ENCODE peak calls at places on chromosomes 11 and 22, in ten cellular contexts. One of them, this sample, is unnamed.

GRCh38 chr11:128904872-128905344 is 13.8 kb downstream of the KCNJ5 start:
- DNase-seq in midbrain: no peak
- DNase-seq in neural crest cell: no peak
- DNase-seq in M059J: peak; percentile 80
- DNase-seq in heart right ventricle: no peak
- DNase-seq in psoas muscle: peak; percentile 32
- DNase-seq in stimulated activated naive CD8-positive, alpha-beta T cell treated with anti-CD3 and anti-CD28 coated beads, Interleukin-15, amount 100 ng/mL, for 72 hours: no peak
- DNase-seq in T-cell: no peak
- DNase-seq in NCI-H526 treated with DMSO at 0.1 percent for 48 hours: peak; percentile 95
- DNase-seq in mesendoderm: peak; percentile 32
- DNase-seq in this sample: no peak

GRCh38 chr11:66744485-66745355 is 15.7 kb upstream of the SPTBN2 start:
- DNase-seq in midbrain: peak; percentile 74
- DNase-seq in neural crest cell: peak; percentile 80
- DNase-seq in M059J: peak; percentile 83
- DNase-seq in heart right ventricle: peak; percentile 76
- DNase-seq in psoas muscle: peak; percentile 85
- DNase-seq in stimulated activated naive CD8-positive, alpha-beta T cell treated with anti-CD3 and anti-CD28 coated beads, Interleukin-15, amount 100 ng/mL, for 72 hours: peak; percentile 91
- DNase-seq in T-cell: peak; percentile 89
- DNase-seq in NCI-H526 treated with DMSO at 0.1 percent for 48 hours: peak; percentile 80
- DNase-seq in mesendoderm: peak; percentile 70
- DNase-seq in this sample: peak; percentile 100

GRCh38 chr11:31542862-31543261 is 33.3 kb downstream of the ELP4 start:
- DNase-seq in midbrain: no peak
- DNase-seq in neural crest cell: no peak
- DNase-seq in M059J: no peak
- DNase-seq in heart right ventricle: no peak
- DNase-seq in psoas muscle: no peak
- DNase-seq in stimulated activated naive CD8-positive, alpha-beta T cell treated with anti-CD3 and anti-CD28 coated beads, Interleukin-15, amount 100 ng/mL, for 72 hours: no peak
- DNase-seq in T-cell: no peak
- DNase-seq in NCI-H526 treated with DMSO at 0.1 percent for 48 hours: no peak
- DNase-seq in mesendoderm: no peak
- DNase-seq in this sample: no peak

GRCh38 chr11:119531623-119532022 is 108.7 kb upstream of the THY1 start:
- DNase-seq in midbrain: no peak
- DNase-seq in neural crest cell: no peak
- DNase-seq in M059J: no peak
- DNase-seq in heart right ventricle: no peak
- DNase-seq in psoas muscle: no peak
- DNase-seq in stimulated activated naive CD8-positive, alpha-beta T cell treated with anti-CD3 and anti-CD28 coated beads, Interleukin-15, amount 100 ng/mL, for 72 hours: no peak
- DNase-seq in T-cell: no peak
- DNase-seq in NCI-H526 treated with DMSO at 0.1 percent for 48 hours: no peak
- DNase-seq in mesendoderm: no peak
- DNase-seq in this sample: no peak

GRCh38 chr11:47590026-47590861 is 3.8 kb downstream of the FAM180B start:
- DNase-seq in midbrain: no peak
- DNase-seq in neural crest cell: no peak
- DNase-seq in M059J: no peak
- DNase-seq in heart right ventricle: no peak
- DNase-seq in psoas muscle: no peak
- DNase-seq in stimulated activated naive CD8-positive, alpha-beta T cell treated with anti-CD3 and anti-CD28 coated beads, Interleukin-15, amount 100 ng/mL, for 72 hours: no peak
- DNase-seq in T-cell: no peak
- DNase-seq in NCI-H526 treated with DMSO at 0.1 percent for 48 hours: no peak
- DNase-seq in mesendoderm: no peak
- DNase-seq in this sample: no peak

GRCh38 chr11:66100272-66101037 is 30.4 kb downstream of the PACS1 start:
- DNase-seq in midbrain: peak; percentile 65
- DNase-seq in neural crest cell: no peak
- DNase-seq in M059J: peak; percentile 43
- DNase-seq in heart right ventricle: peak; percentile 67
- DNase-seq in psoas muscle: peak; percentile 56
- DNase-seq in stimulated activated naive CD8-positive, alpha-beta T cell treated with anti-CD3 and anti-CD28 coated beads, Interleukin-15, amount 100 ng/mL, for 72 hours: peak; percentile 52
- DNase-seq in T-cell: peak; percentile 57
- DNase-seq in NCI-H526 treated with DMSO at 0.1 percent for 48 hours: peak; percentile 12
- DNase-seq in mesendoderm: no peak
- DNase-seq in this sample: no peak

GRCh38 chr11:12769834-12770345 is 95.7 kb downstream of the TEAD1 start:
- DNase-seq in midbrain: no peak
- DNase-seq in neural crest cell: no peak
- DNase-seq in M059J: peak; percentile 91
- DNase-seq in heart right ventricle: no peak
- DNase-seq in psoas muscle: no peak
- DNase-seq in stimulated activated naive CD8-positive, alpha-beta T cell treated with anti-CD3 and anti-CD28 coated beads, Interleukin-15, amount 100 ng/mL, for 72 hours: no peak
- DNase-seq in T-cell: no peak
- DNase-seq in NCI-H526 treated with DMSO at 0.1 percent for 48 hours: no peak
- DNase-seq in mesendoderm: peak; percentile 79
- DNase-seq in this sample: no peak

GRCh38 chr11:13292970-13293369 is 15.4 kb downstream of the BMAL1 start:
- DNase-seq in midbrain: no peak
- DNase-seq in neural crest cell: no peak
- DNase-seq in M059J: no peak
- DNase-seq in heart right ventricle: no peak
- DNase-seq in psoas muscle: no peak
- DNase-seq in stimulated activated naive CD8-positive, alpha-beta T cell treated with anti-CD3 and anti-CD28 coated beads, Interleukin-15, amount 100 ng/mL, for 72 hours: no peak
- DNase-seq in T-cell: no peak
- DNase-seq in NCI-H526 treated with DMSO at 0.1 percent for 48 hours: no peak
- DNase-seq in mesendoderm: peak; percentile 65
- DNase-seq in this sample: no peak

GRCh38 chr11:127195791-127196190 is 195.2 kb upstream of the KIRREL3 start:
- DNase-seq in midbrain: no peak
- DNase-seq in neural crest cell: no peak
- DNase-seq in M059J: no peak
- DNase-seq in heart right ventricle: no peak
- DNase-seq in psoas muscle: no peak
- DNase-seq in stimulated activated naive CD8-positive, alpha-beta T cell treated with anti-CD3 and anti-CD28 coated beads, Interleukin-15, amount 100 ng/mL, for 72 hours: no peak
- DNase-seq in T-cell: no peak
- DNase-seq in NCI-H526 treated with DMSO at 0.1 percent for 48 hours: no peak
- DNase-seq in mesendoderm: no peak
- DNase-seq in this sample: no peak

GRCh38 chr11:69867076-69868002 is 48.1 kb upstream of the FGF3 start:
- DNase-seq in midbrain: no peak
- DNase-seq in neural crest cell: no peak
- DNase-seq in M059J: peak; percentile 96
- DNase-seq in heart right ventricle: no peak
- DNase-seq in psoas muscle: peak; percentile 40
- DNase-seq in stimulated activated naive CD8-positive, alpha-beta T cell treated with anti-CD3 and anti-CD28 coated beads, Interleukin-15, amount 100 ng/mL, for 72 hours: no peak
- DNase-seq in T-cell: no peak
- DNase-seq in NCI-H526 treated with DMSO at 0.1 percent for 48 hours: no peak
- DNase-seq in mesendoderm: no peak
- DNase-seq in this sample: no peak

GRCh38 chr22:50061141-50061823 is 3.2 kb upstream of the TTLL8 start:
- DNase-seq in midbrain: no peak
- DNase-seq in neural crest cell: no peak
- DNase-seq in M059J: no peak
- DNase-seq in heart right ventricle: no peak
- DNase-seq in psoas muscle: no peak
- DNase-seq in stimulated activated naive CD8-positive, alpha-beta T cell treated with anti-CD3 and anti-CD28 coated beads, Interleukin-15, amount 100 ng/mL, for 72 hours: no peak
- DNase-seq in T-cell: no peak
- DNase-seq in NCI-H526 treated with DMSO at 0.1 percent for 48 hours: no peak
- DNase-seq in mesendoderm: no peak
- DNase-seq in this sample: no peak

GRCh38 chr22:30430933-30431332 is 5.4 kb downstream of the MTFP1 start:
- DNase-seq in midbrain: no peak
- DNase-seq in neural crest cell: no peak
- DNase-seq in M059J: no peak
- DNase-seq in heart right ventricle: no peak
- DNase-seq in psoas muscle: no peak
- DNase-seq in stimulated activated naive CD8-positive, alpha-beta T cell treated with anti-CD3 and anti-CD28 coated beads, Interleukin-15, amount 100 ng/mL, for 72 hours: no peak
- DNase-seq in T-cell: no peak
- DNase-seq in NCI-H526 treated with DMSO at 0.1 percent for 48 hours: no peak
- DNase-seq in mesendoderm: no peak
- DNase-seq in this sample: no peak

GRCh38 chr11:81359476-81359875 is 1374.2 kb downstream of the FAM181B start:
- DNase-seq in midbrain: no peak
- DNase-seq in neural crest cell: no peak
- DNase-seq in M059J: peak; percentile 9
- DNase-seq in heart right ventricle: no peak
- DNase-seq in psoas muscle: no peak
- DNase-seq in stimulated activated naive CD8-positive, alpha-beta T cell treated with anti-CD3 and anti-CD28 coated beads, Interleukin-15, amount 100 ng/mL, for 72 hours: no peak
- DNase-seq in T-cell: no peak
- DNase-seq in NCI-H526 treated with DMSO at 0.1 percent for 48 hours: no peak
- DNase-seq in mesendoderm: peak; percentile 45
- DNase-seq in this sample: no peak

GRCh38 chr11:46127150-46127638 is 5.9 kb upstream of the PHF21A start:
- DNase-seq in midbrain: no peak
- DNase-seq in neural crest cell: no peak
- DNase-seq in M059J: peak; percentile 91
- DNase-seq in heart right ventricle: peak; percentile 29
- DNase-seq in psoas muscle: no peak
- DNase-seq in stimulated activated naive CD8-positive, alpha-beta T cell treated with anti-CD3 and anti-CD28 coated beads, Interleukin-15, amount 100 ng/mL, for 72 hours: peak; percentile 41
- DNase-seq in T-cell: peak; percentile 42
- DNase-seq in NCI-H526 treated with DMSO at 0.1 percent for 48 hours: no peak
- DNase-seq in mesendoderm: peak; percentile 75
- DNase-seq in this sample: peak; percentile 89

This sample was measured in HuH-7.